ENCODE peak calls at places on chromosomes 13 and 19, in ten cellular contexts. W is fibroblast of pulmonary artery, P is psoas muscle, F is GM12865, Q is ovary, V is NB4, A is HFF-Myc, H is upper lobe of right lung, Y is thoracic aorta, J is heart right ventricle. M is an unnamed sample.

GRCh38 chr19:14972676-14973075 is 7.0 kb downstream of the SLC1A6 start:
- DNase-seq in W (no peak), P (no peak), F (no peak), Q (no peak), V (no peak), A (no peak), H (no peak), Y (no peak), J (no peak), M (no peak)

GRCh38 chr13:109412232-109412935 is 374.0 kb downstream of the IRS2 start:
- DNase-seq in W (peak), P (no peak), F (no peak), Q (peak), V (peak), A (no peak), H (no peak), Y (no peak), J (peak), M (peak)

GRCh38 chr13:113421673-113422270 is 31.5 kb downstream of the ADPRHL1 start:
- DNase-seq in W (peak), P (no peak), F (no peak), Q (peak), V (no peak), A (no peak), H (no peak), Y (no peak), J (no peak), M (no peak)

GRCh38 chr19:584240-585001 is 5.3 kb upstream of the HCN2 start:
- DNase-seq in W (peak), P (peak), F (peak), Q (peak), V (peak), A (no peak), H (peak), Y (no peak), J (peak), M (no peak)

GRCh38 chr19:23002690-23003422 is at the start of gene ZNF728:
- DNase-seq in W (no peak), P (peak), F (no peak), Q (peak), V (no peak), A (no peak), H (peak), Y (peak), J (peak), M (no peak)

GRCh38 chr19:51187395-51188226 is 37.3 kb upstream of the CD33 start:
- DNase-seq in W (no peak), P (no peak), F (no peak), Q (no peak), V (no peak), A (no peak), H (no peak), Y (no peak), J (no peak), M (no peak)

GRCh38 chr13:42591602-42592001 is 17.6 kb downstream of the TNFSF11 start:
- DNase-seq in W (no peak), P (no peak), F (no peak), Q (no peak), V (no peak), A (no peak), H (no peak), Y (no peak), J (no peak), M (no peak)

GRCh38 chr19:53606031-53606430 is 25.8 kb upstream of the DPRX start:
- DNase-seq in W (no peak), P (no peak), F (no peak), Q (no peak), V (no peak), A (no peak), H (no peak), Y (no peak), J (no peak), M (no peak)

GRCh38 chr13:36887758-36888521 is 32.1 kb downstream of the SMAD9 start:
- DNase-seq in W (no peak), P (no peak), F (peak), Q (no peak), V (peak), A (no peak), H (no peak), Y (no peak), J (no peak), M (no peak)

GRCh38 chr19:13681509-13681908 is 82.8 kb upstream of the MRI1 start:
- DNase-seq in W (no peak), P (no peak), F (no peak), Q (no peak), V (no peak), A (no peak), H (no peak), Y (no peak), J (no peak), M (no peak)

GRCh38 chr13:30120133-30120822 is 187.1 kb downstream of the KATNAL1 start:
- DNase-seq in W (no peak), P (no peak), F (peak), Q (no peak), V (peak), A (no peak), H (no peak), Y (no peak), J (no peak), M (no peak)

GRCh38 chr13:113545931-113546516 is 38.5 kb upstream of the TFDP1 start:
- DNase-seq in W (no peak), P (no peak), F (no peak), Q (peak), V (no peak), A (no peak), H (peak), Y (no peak), J (no peak), M (no peak)

GRCh38 chr19:13262450-13262849 is 112.2 kb downstream of the IER2 start:
- DNase-seq in W (peak), P (no peak), F (peak), Q (no peak), V (peak), A (peak), H (no peak), Y (no peak), J (no peak), M (peak)

GRCh38 chr19:28239270-28239669 is 973.7 kb downstream of the UQCRFS1 start:
- DNase-seq in W (peak), P (no peak), F (no peak), Q (no peak), V (peak), A (no peak), H (no peak), Y (no peak), J (no peak), M (no peak)

GRCh38 chr19:55452381-55453325 is 8.8 kb downstream of the ISOC2 start:
- DNase-seq in W (peak), P (peak), F (peak), Q (peak), V (peak), A (peak), H (no peak), Y (no peak), J (peak), M (no peak)

GRCh38 chr19:36894849-36895383 is 21.2 kb downstream of the ZNF829 start:
- DNase-seq in W (no peak), P (no peak), F (no peak), Q (no peak), V (no peak), A (no peak), H (no peak), Y (no peak), J (no peak), M (no peak)

GRCh38 chr13:75393839-75394238 is 88.1 kb downstream of the TBC1D4 start:
- DNase-seq in W (no peak), P (no peak), F (no peak), Q (no peak), V (no peak), A (no peak), H (no peak), Y (no peak), J (no peak), M (no peak)

GRCh38 chr19:39411006-39411831 is 1.2 kb upstream of the PLEKHG2 start:
- DNase-seq in W (peak), P (peak), F (peak), Q (peak), V (peak), A (no peak), H (no peak), Y (no peak), J (no peak), M (no peak)

GRCh38 chr13:31201341-31202024 is 1.7 kb downstream of the B3GLCT start:
- DNase-seq in W (peak), P (no peak), F (no peak), Q (no peak), V (peak), A (no peak), H (no peak), Y (no peak), J (no peak), M (no peak)

GRCh38 chr13:83498486-83499190 is 383.6 kb downstream of the SLITRK1 start:
- DNase-seq in W (peak), P (no peak), F (no peak), Q (no peak), V (no peak), A (no peak), H (no peak), Y (no peak), J (no peak), M (no peak)

GRCh38 chr19:55340784-55341147 is 1.1 kb downstream of the KMT5C start:
- DNase-seq in W (no peak), P (no peak), F (no peak), Q (peak), V (peak), A (no peak), H (no peak), Y (no peak), J (no peak), M (no peak)

GRCh38 chr19:41308450-41309224 is 1.3 kb upstream of the CCDC97 start:
- DNase-seq in W (peak), P (peak), F (peak), Q (peak), V (peak), A (peak), H (peak), Y (peak), J (peak), M (no peak)

GRCh38 chr19:33196446-33197193 is 2.5 kb downstream of the LRP3 start:
- DNase-seq in W (no peak), P (no peak), F (no peak), Q (no peak), V (no peak), A (no peak), H (no peak), Y (no peak), J (no peak), M (no peak)

GRCh38 chr13:54241719-54242118 is 1213.1 kb downstream of the OLFM4 start:
- DNase-seq in W (no peak), P (no peak), F (no peak), Q (no peak), V (no peak), A (no peak), H (no peak), Y (no peak), J (no peak), M (peak)

GRCh38 chr13:40755082-40755755 is 15.8 kb downstream of the MRPS31 start:
- DNase-seq in W (no peak), P (no peak), F (peak), Q (no peak), V (no peak), A (no peak), H (no peak), Y (no peak), J (no peak), M (no peak)

GRCh38 chr13:93765056-93765455 is 538.4 kb downstream of the GPC6 start:
- DNase-seq in W (no peak), P (no peak), F (no peak), Q (no peak), V (no peak), A (no peak), H (no peak), Y (no peak), J (no peak), M (no peak)

GRCh38 chr13:35882722-35883497 is 248.3 kb downstream of the DCLK1 start:
- DNase-seq in W (no peak), P (no peak), F (no peak), Q (no peak), V (no peak), A (no peak), H (no peak), Y (no peak), J (no peak), M (no peak)

GRCh38 chr13:37621811-37622361 is 23.3 kb upstream of the POSTN start:
- DNase-seq in W (peak), P (no peak), F (no peak), Q (no peak), V (no peak), A (peak), H (no peak), Y (no peak), J (no peak), M (no peak)

GRCh38 chr19:6536138-6536671 is 5.4 kb downstream of the TNFSF9 start:
- DNase-seq in W (peak), P (peak), F (peak), Q (no peak), V (peak), A (no peak), H (no peak), Y (no peak), J (no peak), M (no peak)

GRCh38 chr13:43522788-43523187 is 264.0 kb downstream of the ENOX1 start:
- DNase-seq in W (peak), P (no peak), F (no peak), Q (no peak), V (no peak), A (no peak), H (no peak), Y (no peak), J (no peak), M (no peak)

GRCh38 chr19:44876930-44877530 is 14.0 kb upstream of the TOMM40 start:
- DNase-seq in W (no peak), P (no peak), F (no peak), Q (no peak), V (no peak), A (no peak), H (no peak), Y (no peak), J (no peak), M (no peak)

GRCh38 chr19:45202637-45203036 is 24.1 kb downstream of the BLOC1S3 start:
- DNase-seq in W (no peak), P (no peak), F (no peak), Q (no peak), V (no peak), A (no peak), H (no peak), Y (no peak), J (no peak), M (no peak)

GRCh38 chr19:21256722-21257121 is 72.5 kb downstream of the ZNF708 start:
- DNase-seq in W (peak), P (no peak), F (no peak), Q (no peak), V (peak), A (no peak), H (no peak), Y (no peak), J (no peak), M (no peak)

GRCh38 chr13:91351980-91352379 is 4.5 kb downstream of the MIR17HG start:
- DNase-seq in W (no peak), P (no peak), F (no peak), Q (no peak), V (no peak), A (no peak), H (no peak), Y (no peak), J (no peak), M (peak)
- H3K4me3 ChIP-seq in W (no peak), P (no peak), F (no peak), Q (no peak), V (peak), A (peak), H (no peak), Y (no peak), J (no peak), M (no peak)

GRCh38 chr13:77815330-77815729 is 103.3 kb downstream of the EDNRB start:
- DNase-seq in W (peak), P (no peak), F (no peak), Q (no peak), V (no peak), A (no peak), H (no peak), Y (no peak), J (no peak), M (no peak)

DNA sequence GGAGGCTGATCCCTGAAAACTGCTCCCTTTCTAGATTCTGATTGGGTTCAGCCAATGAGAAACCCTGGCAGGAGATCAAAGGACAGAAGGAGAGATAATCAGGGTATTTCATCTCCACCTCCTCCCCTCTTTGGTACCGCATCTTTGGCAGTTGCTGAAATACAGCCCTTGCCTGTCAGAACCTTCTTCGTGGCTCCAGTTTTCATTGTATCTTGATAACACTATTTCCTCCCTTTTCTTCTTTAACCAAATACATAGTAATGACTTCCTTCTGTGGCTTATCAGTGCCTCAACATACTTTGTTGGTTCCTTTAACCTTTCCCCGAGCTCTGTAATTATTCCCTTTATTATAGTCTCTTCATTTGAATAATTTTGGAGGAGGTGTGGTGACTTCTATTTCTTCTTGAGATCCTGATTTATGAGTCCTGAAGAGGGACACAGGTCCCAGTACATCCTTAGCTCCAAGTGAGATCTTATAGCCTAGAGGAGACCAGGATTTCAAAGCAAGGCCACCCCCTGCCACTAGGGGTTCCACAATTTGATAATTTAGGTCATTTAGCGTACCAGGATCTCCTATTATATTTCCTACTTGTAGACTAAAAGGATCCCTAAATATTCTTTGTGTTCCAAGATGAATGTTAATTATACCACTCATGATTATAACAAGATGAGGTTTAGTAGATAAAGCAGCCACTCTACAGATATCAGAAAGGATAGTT is 98.0 kb downstream of the EDNRB start:
- DNase-seq in W (no peak), P (no peak), F (no peak), Q (no peak), V (peak), A (no peak), H (no peak), Y (no peak), J (no peak), M (no peak)
- TF ChIP-seq CTCF in W (peak), P (no peak), F (peak), Q (no peak), V (peak), A (no peak), H (no peak), Y (no peak), J (no peak), M (no peak)

DNA sequence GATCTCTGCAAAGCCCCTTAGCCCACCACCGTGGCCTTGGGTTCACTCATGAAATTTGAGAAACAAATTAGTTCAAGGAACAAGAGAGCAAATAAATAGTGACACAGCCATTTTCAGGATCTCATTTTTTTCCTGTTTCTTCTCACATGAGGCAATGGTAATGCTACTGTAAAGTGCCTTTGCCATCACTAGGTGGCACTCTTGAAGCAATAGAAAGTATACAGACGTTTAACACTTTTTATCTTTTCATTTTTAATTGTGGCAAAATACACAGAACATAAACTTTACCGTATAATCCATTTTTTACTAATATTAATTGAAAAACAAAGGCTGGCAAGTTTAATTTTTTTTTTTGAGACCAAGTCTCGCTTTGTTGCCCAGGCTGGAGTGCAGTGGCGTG is 76.9 kb upstream of the ZNF835 start:
- DNase-seq in W (peak), P (no peak), F (no peak), Q (no peak), V (peak), A (no peak), H (no peak), Y (no peak), J (no peak), M (no peak)
- H3K4me3 ChIP-seq in W (no peak), P (no peak), F (no peak), Q (no peak), V (no peak), A (no peak), H (no peak), Y (no peak), J (no peak), M (no peak)

GRCh38 chr19:31364956-31365355 is 15.7 kb upstream of the TSHZ3 start:
- DNase-seq in W (no peak), P (no peak), F (no peak), Q (no peak), V (no peak), A (no peak), H (no peak), Y (no peak), J (no peak), M (no peak)
- TF ChIP-seq CTCF in W (no peak), P (no peak), F (no peak), Q (no peak), V (no peak), A (no peak), H (no peak), Y (no peak), J (no peak), M (no peak)

DNA sequence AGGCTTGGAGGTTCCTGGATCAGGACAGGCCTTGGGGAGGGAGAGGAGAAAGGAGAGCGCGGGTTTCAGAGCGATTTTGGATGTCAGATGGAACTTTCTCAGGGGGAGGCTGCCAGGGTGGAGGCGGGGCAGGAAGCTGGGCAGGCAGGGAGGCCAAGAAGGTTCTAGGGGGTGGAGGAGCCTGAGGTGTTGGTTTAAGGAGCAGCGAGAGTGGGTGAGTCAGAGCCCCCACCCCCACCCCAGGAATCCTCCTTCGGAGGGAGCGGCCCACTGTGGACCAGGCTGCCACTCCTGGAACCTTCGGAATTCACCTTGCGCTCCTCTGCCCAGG is 15.9 kb upstream of the NOP53 start:
- DNase-seq in W (peak), P (peak), F (no peak), Q (peak), V (peak), A (peak), H (peak), Y (peak), J (peak), M (no peak)
- H3K4me3 ChIP-seq in W (peak), P (peak), F (no peak), Q (peak), V (no peak), A (no peak), H (peak), Y (peak), J (no peak), M (peak)

DNA sequence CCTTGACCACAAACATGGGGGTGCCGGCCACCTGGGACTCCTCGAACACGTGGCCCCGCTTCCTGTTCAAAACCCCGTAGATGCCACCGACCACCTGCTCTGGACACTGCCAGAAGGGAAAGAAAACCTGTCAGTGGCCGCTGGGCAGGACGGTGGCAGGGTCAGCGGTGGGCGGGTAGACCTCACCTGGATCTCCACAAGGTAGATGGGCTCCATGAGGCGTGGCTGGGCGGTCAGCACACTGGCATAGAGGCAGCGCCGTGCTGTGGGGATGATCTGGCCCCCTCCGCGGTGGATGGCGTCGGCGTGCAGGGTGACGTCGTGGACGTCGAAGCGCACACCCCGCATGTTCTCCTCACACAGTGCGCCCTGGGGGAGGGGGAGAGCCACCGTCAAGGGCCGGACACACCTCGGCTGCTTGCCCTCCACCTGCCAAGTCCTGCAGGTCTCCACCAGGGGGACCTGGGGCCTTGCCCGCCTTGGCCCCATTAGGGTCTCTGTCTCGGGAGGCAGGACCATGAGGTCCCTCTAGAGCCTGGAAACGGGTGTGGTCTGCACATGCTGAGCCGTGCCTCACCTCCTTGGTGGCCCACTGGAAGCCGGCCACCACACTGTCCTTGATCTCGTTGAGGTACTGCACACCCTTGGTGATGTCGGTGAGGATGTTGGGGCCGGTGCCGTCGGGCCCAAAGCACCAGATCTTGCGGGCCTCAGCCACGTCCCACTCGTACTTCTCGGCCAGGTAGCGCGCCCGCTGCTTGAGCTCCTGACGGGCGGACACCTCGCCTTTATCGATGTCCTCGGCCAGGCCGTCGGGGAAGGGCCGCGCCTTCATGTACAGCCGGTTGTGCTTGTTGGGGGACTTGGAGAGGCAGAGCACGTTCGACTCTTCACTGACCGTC is 6.6 kb upstream of the DAPK3 start:
- DNase-seq in W (no peak), P (peak), F (no peak), Q (peak), V (peak), A (no peak), H (no peak), Y (no peak), J (no peak), M (no peak)
- TF ChIP-seq CTCF in W (no peak), P (peak), F (peak), Q (no peak), V (no peak), A (peak), H (no peak), Y (peak), J (no peak), M (peak)